ENCODE peak calls at places on chromosomes 12 and 14, in five cellular contexts. One of them, this sample, is unnamed. For H3K9me3 and H3K4me1, the result is how much of the 10 kb centered on the place peaks cover.

GRCh38 chr12:80186727-80187217 is 87.4 kb downstream of the OTOGL start:
- DNase-seq in neuronal stem cell: peak
- DNase-seq in pancreas: peak
- DNase-seq in heart right ventricle: peak
- DNase-seq in effector memory CD4-positive, alpha-beta T cell: no peak
- DNase-seq in this sample: peak

GRCh38 chr14:95885866-95886265 is 9.2 kb downstream of the TUNAR start:
- DNase-seq in neuronal stem cell: no peak
- DNase-seq in pancreas: peak
- DNase-seq in heart right ventricle: no peak
- DNase-seq in effector memory CD4-positive, alpha-beta T cell: no peak
- DNase-seq in this sample: no peak

GRCh38 chr14:33675415-33676130 is 275.3 kb downstream of the EGLN3 start:
- DNase-seq in neuronal stem cell: no peak
- DNase-seq in pancreas: no peak
- DNase-seq in heart right ventricle: no peak
- DNase-seq in effector memory CD4-positive, alpha-beta T cell: no peak
- DNase-seq in this sample: no peak

GRCh38 chr12:113208041-113208934 is 13.0 kb upstream of the TPCN1 start:
- DNase-seq in neuronal stem cell: no peak
- DNase-seq in pancreas: no peak
- DNase-seq in heart right ventricle: peak
- DNase-seq in effector memory CD4-positive, alpha-beta T cell: peak
- DNase-seq in this sample: peak

GRCh38 chr12:22014783-22015144 is 31.3 kb upstream of the CMAS start:
- DNase-seq in neuronal stem cell: no peak
- DNase-seq in pancreas: no peak
- DNase-seq in heart right ventricle: peak
- DNase-seq in effector memory CD4-positive, alpha-beta T cell: no peak
- DNase-seq in this sample: no peak

GRCh38 chr12:14654842-14655241 is 41.6 kb downstream of the GUCY2C start:
- DNase-seq in neuronal stem cell: no peak
- DNase-seq in pancreas: no peak
- DNase-seq in heart right ventricle: no peak
- DNase-seq in effector memory CD4-positive, alpha-beta T cell: no peak
- DNase-seq in this sample: no peak

GRCh38 chr12:80937391-80938238 is at the start of gene LIN7A:
- DNase-seq in neuronal stem cell: peak
- DNase-seq in pancreas: peak
- DNase-seq in heart right ventricle: peak
- DNase-seq in effector memory CD4-positive, alpha-beta T cell: no peak
- DNase-seq in this sample: no peak

GRCh38 chr14:60649815-60650381 is 621 bp upstream of the SIX1 start:
- DNase-seq in neuronal stem cell: peak
- DNase-seq in pancreas: no peak
- DNase-seq in heart right ventricle: no peak
- DNase-seq in effector memory CD4-positive, alpha-beta T cell: no peak
- DNase-seq in this sample: no peak

GRCh38 chr12:56261503-56262230 is 3.5 kb upstream of the ANKRD52 start:
- DNase-seq in neuronal stem cell: no peak
- DNase-seq in pancreas: no peak
- DNase-seq in heart right ventricle: no peak
- DNase-seq in effector memory CD4-positive, alpha-beta T cell: no peak
- DNase-seq in this sample: no peak

GRCh38 chr12:1171657-1172056 is 180.6 kb downstream of the ERC1 start:
- DNase-seq in neuronal stem cell: peak
- DNase-seq in pancreas: no peak
- DNase-seq in heart right ventricle: no peak
- DNase-seq in effector memory CD4-positive, alpha-beta T cell: no peak
- DNase-seq in this sample: no peak

GRCh38 chr12:24297516-24297915 is 348.0 kb upstream of the SOX5 start:
- DNase-seq in neuronal stem cell: no peak
- DNase-seq in pancreas: no peak
- DNase-seq in heart right ventricle: no peak
- DNase-seq in effector memory CD4-positive, alpha-beta T cell: no peak
- DNase-seq in this sample: no peak

GRCh38 chr14:69214376-69214775 is 23.1 kb downstream of the EXD2 start:
- DNase-seq in neuronal stem cell: no peak
- DNase-seq in pancreas: no peak
- DNase-seq in heart right ventricle: no peak
- DNase-seq in effector memory CD4-positive, alpha-beta T cell: no peak
- DNase-seq in this sample: no peak

GRCh38 chr12:12592930-12593329 is 18.7 kb upstream of the CREBL2 start:
- DNase-seq in neuronal stem cell: no peak
- DNase-seq in pancreas: no peak
- DNase-seq in heart right ventricle: no peak
- DNase-seq in effector memory CD4-positive, alpha-beta T cell: no peak
- DNase-seq in this sample: no peak

GRCh38 chr14:50061664-50062437 is 54.5 kb downstream of the VCPKMT start:
- DNase-seq in neuronal stem cell: no peak
- DNase-seq in pancreas: peak
- DNase-seq in heart right ventricle: no peak
- DNase-seq in effector memory CD4-positive, alpha-beta T cell: peak
- DNase-seq in this sample: peak

GRCh38 chr12:106146987-106147386 is 8.2 kb upstream of the NUAK1 start:
- DNase-seq in neuronal stem cell: no peak
- DNase-seq in pancreas: no peak
- DNase-seq in heart right ventricle: no peak
- DNase-seq in effector memory CD4-positive, alpha-beta T cell: no peak
- DNase-seq in this sample: no peak

GRCh38 chr12:77980782-77981181 is 150.1 kb downstream of the NAV3 start:
- DNase-seq in neuronal stem cell: no peak
- DNase-seq in pancreas: no peak
- DNase-seq in heart right ventricle: no peak
- DNase-seq in effector memory CD4-positive, alpha-beta T cell: no peak
- DNase-seq in this sample: no peak

GRCh38 chr12:75479963-75480461 is 543 bp upstream of the GLIPR1 start:
- DNase-seq in neuronal stem cell: no peak
- DNase-seq in pancreas: no peak
- DNase-seq in heart right ventricle: no peak
- DNase-seq in effector memory CD4-positive, alpha-beta T cell: no peak
- DNase-seq in this sample: no peak

GRCh38 chr14:84017533-84017932 is 1512.4 kb upstream of the FLRT2 start:
- DNase-seq in neuronal stem cell: no peak
- DNase-seq in pancreas: no peak
- DNase-seq in heart right ventricle: no peak
- DNase-seq in effector memory CD4-positive, alpha-beta T cell: no peak
- DNase-seq in this sample: no peak
- H3K9me3 ChIP-seq in neuronal stem cell: under half
- H3K9me3 ChIP-seq in pancreas: under half
- H3K9me3 ChIP-seq in heart right ventricle: under half
- H3K9me3 ChIP-seq in effector memory CD4-positive, alpha-beta T cell: under half
- H3K9me3 ChIP-seq in this sample: under half

DNA sequence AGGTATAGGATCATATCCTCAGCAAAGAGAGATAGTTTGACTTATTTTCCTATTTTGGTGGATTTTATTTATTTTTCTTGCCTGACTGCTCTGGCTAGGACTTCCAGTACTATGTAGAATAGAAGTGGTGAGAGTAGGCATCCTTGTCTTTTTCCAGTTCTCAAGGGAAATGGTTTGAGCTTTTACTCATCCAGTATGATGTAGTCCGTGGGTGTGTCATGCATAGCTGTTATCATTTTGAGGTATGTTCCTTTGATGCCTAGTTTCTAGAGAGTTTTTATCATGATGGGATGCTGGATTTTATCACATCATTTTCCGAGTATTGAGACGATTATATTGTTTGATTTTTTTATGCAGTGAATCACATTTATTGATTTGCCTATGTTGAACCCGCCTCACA is 97.2 kb downstream of the MGAT4C start:
- DNase-seq in neuronal stem cell: no peak
- DNase-seq in pancreas: no peak
- DNase-seq in heart right ventricle: no peak
- DNase-seq in effector memory CD4-positive, alpha-beta T cell: no peak
- DNase-seq in this sample: no peak
- H3K4me1 ChIP-seq in neuronal stem cell: under half
- H3K4me1 ChIP-seq in pancreas: under half
- H3K4me1 ChIP-seq in heart right ventricle: under half
- H3K4me1 ChIP-seq in effector memory CD4-positive, alpha-beta T cell: under half
- H3K4me1 ChIP-seq in this sample: under half

DNA sequence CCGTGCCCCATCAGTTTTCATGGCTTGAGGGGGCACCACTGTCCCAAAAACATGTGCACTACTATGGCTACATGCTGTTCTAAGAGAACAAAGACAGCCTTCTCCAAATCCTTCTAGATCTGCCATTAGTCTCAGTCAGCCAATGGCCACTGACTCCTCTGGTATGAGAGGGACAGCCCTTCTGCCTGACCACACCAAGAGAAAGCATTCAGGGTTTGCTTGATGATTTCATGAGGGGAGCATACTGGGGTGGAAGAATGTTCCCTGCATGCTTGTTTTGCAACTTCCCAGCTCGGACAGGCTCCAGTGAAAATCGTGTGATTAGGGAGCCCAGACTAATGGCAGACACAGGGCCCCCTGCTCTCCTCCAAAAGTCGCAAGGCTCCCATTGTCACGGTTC is 199.6 kb upstream of the ALG10B start:
- DNase-seq in neuronal stem cell: no peak
- DNase-seq in pancreas: no peak
- DNase-seq in heart right ventricle: no peak
- DNase-seq in effector memory CD4-positive, alpha-beta T cell: no peak
- DNase-seq in this sample: no peak
- H3K9me3 ChIP-seq in neuronal stem cell: under half
- H3K9me3 ChIP-seq in pancreas: under half
- H3K9me3 ChIP-seq in heart right ventricle: under half
- H3K9me3 ChIP-seq in effector memory CD4-positive, alpha-beta T cell: under half
- H3K9me3 ChIP-seq in this sample: under half

GRCh38 chr14:57060276-57060956 is 208.3 kb downstream of the EXOC5 start:
- DNase-seq in neuronal stem cell: no peak
- DNase-seq in pancreas: peak
- DNase-seq in heart right ventricle: no peak
- DNase-seq in effector memory CD4-positive, alpha-beta T cell: no peak
- DNase-seq in this sample: no peak
- H3K4me1 ChIP-seq in neuronal stem cell: under half
- H3K4me1 ChIP-seq in pancreas: under half
- H3K4me1 ChIP-seq in heart right ventricle: under half
- H3K4me1 ChIP-seq in effector memory CD4-positive, alpha-beta T cell: under half
- H3K4me1 ChIP-seq in this sample: under half

DNA sequence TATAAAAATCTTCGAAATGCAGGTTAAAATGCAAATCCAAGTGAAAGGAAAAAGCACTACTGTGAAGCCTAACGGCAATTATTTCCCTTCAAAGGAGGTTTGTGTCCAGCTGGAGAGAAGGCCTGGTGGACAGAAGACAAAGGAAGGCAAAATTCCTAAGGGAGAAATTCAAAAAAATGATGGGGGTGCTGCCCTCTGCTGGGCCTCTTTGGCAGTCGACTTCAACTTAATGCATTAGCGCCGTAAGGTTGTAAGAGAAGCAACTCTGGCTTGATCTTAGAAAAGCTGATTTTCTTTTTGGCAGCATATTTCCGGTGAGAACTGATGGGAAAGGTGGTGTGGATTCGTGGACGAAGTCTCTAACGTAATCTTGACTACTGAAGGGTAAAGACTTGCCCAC is 34.3 kb upstream of the CHFR start:
- DNase-seq in neuronal stem cell: no peak
- DNase-seq in pancreas: no peak
- DNase-seq in heart right ventricle: no peak
- DNase-seq in effector memory CD4-positive, alpha-beta T cell: no peak
- DNase-seq in this sample: no peak
- H3K9me3 ChIP-seq in neuronal stem cell: under half
- H3K9me3 ChIP-seq in pancreas: under half
- H3K9me3 ChIP-seq in heart right ventricle: half or more
- H3K9me3 ChIP-seq in effector memory CD4-positive, alpha-beta T cell: half or more
- H3K9me3 ChIP-seq in this sample: under half

GRCh38 chr14:24441485-24441884 is 1.1 kb downstream of the SDR39U1 start:
- DNase-seq in neuronal stem cell: no peak
- DNase-seq in pancreas: peak
- DNase-seq in heart right ventricle: no peak
- DNase-seq in effector memory CD4-positive, alpha-beta T cell: no peak
- DNase-seq in this sample: no peak
- H3K4me1 ChIP-seq in neuronal stem cell: under half
- H3K4me1 ChIP-seq in pancreas: under half
- H3K4me1 ChIP-seq in heart right ventricle: under half
- H3K4me1 ChIP-seq in effector memory CD4-positive, alpha-beta T cell: under half
- H3K4me1 ChIP-seq in this sample: under half

DNA sequence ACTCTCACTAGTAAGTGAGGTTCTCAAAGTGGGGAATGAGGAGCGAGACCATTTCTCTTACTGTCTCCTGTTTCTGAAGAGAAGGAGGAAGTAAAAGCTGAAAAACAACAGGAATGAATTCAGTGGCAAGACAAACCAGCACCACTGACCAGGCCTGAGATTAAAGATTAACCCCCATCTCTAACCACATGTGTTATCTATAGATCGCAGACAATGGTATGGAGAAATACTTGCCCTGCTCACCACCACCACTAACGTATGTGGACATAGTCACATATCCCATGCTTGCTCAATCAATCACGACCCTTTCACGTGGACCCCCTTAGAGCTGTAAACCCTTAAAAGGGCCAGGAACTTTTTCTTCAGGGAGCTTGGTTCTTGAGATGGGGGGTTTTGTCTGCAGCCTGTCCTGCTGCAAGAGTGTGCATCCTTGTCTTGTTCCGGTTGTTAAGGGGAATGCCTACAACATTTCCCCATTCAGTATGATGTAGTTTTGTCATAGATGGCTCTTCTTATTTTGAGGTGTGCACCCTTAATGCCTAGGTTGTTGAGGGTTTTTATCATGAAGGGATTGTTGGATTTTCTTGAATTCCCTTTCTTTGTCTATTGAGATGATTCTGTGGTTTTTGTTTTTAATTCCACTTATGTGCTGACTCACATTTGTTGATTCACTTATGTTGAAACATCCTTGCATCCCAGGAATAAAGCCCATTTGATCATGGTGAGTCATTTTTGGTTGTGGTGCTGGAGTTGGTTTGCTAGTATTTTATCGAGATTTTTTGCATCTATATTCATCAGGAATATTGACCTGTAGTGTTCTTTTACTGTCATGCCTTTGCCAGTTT is 698.8 kb upstream of the LMO3 start:
- DNase-seq in neuronal stem cell: no peak
- DNase-seq in pancreas: no peak
- DNase-seq in heart right ventricle: no peak
- DNase-seq in effector memory CD4-positive, alpha-beta T cell: no peak
- DNase-seq in this sample: no peak
- H3K9me3 ChIP-seq in neuronal stem cell: under half
- H3K9me3 ChIP-seq in pancreas: under half
- H3K9me3 ChIP-seq in heart right ventricle: under half
- H3K9me3 ChIP-seq in effector memory CD4-positive, alpha-beta T cell: under half
- H3K9me3 ChIP-seq in this sample: under half

GRCh38 chr14:22494486-22495135 is 94.4 kb downstream of the DAD1 start:
- DNase-seq in neuronal stem cell: no peak
- DNase-seq in pancreas: no peak
- DNase-seq in heart right ventricle: no peak
- DNase-seq in effector memory CD4-positive, alpha-beta T cell: no peak
- DNase-seq in this sample: no peak
- H3K4me1 ChIP-seq in neuronal stem cell: under half
- H3K4me1 ChIP-seq in pancreas: under half
- H3K4me1 ChIP-seq in heart right ventricle: under half
- H3K4me1 ChIP-seq in effector memory CD4-positive, alpha-beta T cell: under half
- H3K4me1 ChIP-seq in this sample: under half

GRCh38 chr14:105860615-105861580 is 334.5 kb downstream of the TMEM121 start:
- DNase-seq in neuronal stem cell: no peak
- DNase-seq in pancreas: no peak
- DNase-seq in heart right ventricle: no peak
- DNase-seq in effector memory CD4-positive, alpha-beta T cell: no peak
- DNase-seq in this sample: no peak
- H3K9me3 ChIP-seq in neuronal stem cell: half or more
- H3K9me3 ChIP-seq in pancreas: under half
- H3K9me3 ChIP-seq in heart right ventricle: under half
- H3K9me3 ChIP-seq in effector memory CD4-positive, alpha-beta T cell: under half
- H3K9me3 ChIP-seq in this sample: under half

This sample was measured in naive thymus-derived CD4-positive, alpha-beta T cell.